ENCODE peak calls at places on chromosomes 16 and 17, in eight cellular contexts. C is cardiac muscle cell, G is ascending aorta, P is fibroblast of lung, L is ovary, U is tibial artery, E is sigmoid colon, S is aorta. Y is an unnamed sample. For H3K4me1, the result is how much of the 10 kb centered on the place peaks cover.

GRCh38 chr17:44362964-44363612 is 565 bp downstream of the FAM171A2 start:
- DNase-seq in E (no peak), U (peak), G (no peak), L (no peak), C (peak), S (peak), P (no peak), Y (peak)

GRCh38 chr17:55870044-55870443 is 119.2 kb downstream of the PCTP start:
- DNase-seq in U (no peak), P (no peak), S (no peak), L (no peak), G (no peak), E (no peak), C (no peak), Y (no peak)

GRCh38 chr17:42937712-42938596 is 26.3 kb downstream of the AARSD1 start:
- DNase-seq in G (no peak), S (no peak), P (peak), E (peak), U (no peak), C (peak), L (peak), Y (no peak)

GRCh38 chr16:68902376-68903345 is 59.3 kb downstream of the TANGO6 start:
- DNase-seq in P (peak), G (no peak), L (no peak), U (no peak), C (peak), S (no peak), E (no peak), Y (no peak)

GRCh38 chr16:87295259-87295658 is 21.9 kb downstream of the C16orf95 start:
- DNase-seq in S (no peak), E (no peak), U (no peak), G (no peak), P (peak), C (no peak), L (no peak), Y (no peak)

GRCh38 chr16:19696312-19696711 is 21.7 kb downstream of the KNOP1 start:
- DNase-seq in P (peak), S (peak), U (peak), G (peak), L (peak), E (peak), C (no peak), Y (peak)

GRCh38 chr17:39352986-39353385 is 48.4 kb downstream of the FBXL20 start:
- DNase-seq in P (no peak), C (no peak), E (no peak), L (no peak), G (no peak), U (no peak), S (no peak), Y (no peak)

GRCh38 chr17:7019839-7020519 is 2.9 kb upstream of the BCL6B start:
- DNase-seq in S (peak), C (peak), G (no peak), L (peak), U (peak), E (peak), P (peak), Y (peak)

GRCh38 chr17:65472602-65473001 is 88.8 kb downstream of the AXIN2 start:
- DNase-seq in S (peak), E (no peak), P (peak), C (peak), G (peak), U (peak), L (peak), Y (peak)
- H3K27ac ChIP-seq in S (peak), E (no peak), P (no peak), C (peak), G (peak), U (peak), L (no peak), Y (peak)

DNA sequence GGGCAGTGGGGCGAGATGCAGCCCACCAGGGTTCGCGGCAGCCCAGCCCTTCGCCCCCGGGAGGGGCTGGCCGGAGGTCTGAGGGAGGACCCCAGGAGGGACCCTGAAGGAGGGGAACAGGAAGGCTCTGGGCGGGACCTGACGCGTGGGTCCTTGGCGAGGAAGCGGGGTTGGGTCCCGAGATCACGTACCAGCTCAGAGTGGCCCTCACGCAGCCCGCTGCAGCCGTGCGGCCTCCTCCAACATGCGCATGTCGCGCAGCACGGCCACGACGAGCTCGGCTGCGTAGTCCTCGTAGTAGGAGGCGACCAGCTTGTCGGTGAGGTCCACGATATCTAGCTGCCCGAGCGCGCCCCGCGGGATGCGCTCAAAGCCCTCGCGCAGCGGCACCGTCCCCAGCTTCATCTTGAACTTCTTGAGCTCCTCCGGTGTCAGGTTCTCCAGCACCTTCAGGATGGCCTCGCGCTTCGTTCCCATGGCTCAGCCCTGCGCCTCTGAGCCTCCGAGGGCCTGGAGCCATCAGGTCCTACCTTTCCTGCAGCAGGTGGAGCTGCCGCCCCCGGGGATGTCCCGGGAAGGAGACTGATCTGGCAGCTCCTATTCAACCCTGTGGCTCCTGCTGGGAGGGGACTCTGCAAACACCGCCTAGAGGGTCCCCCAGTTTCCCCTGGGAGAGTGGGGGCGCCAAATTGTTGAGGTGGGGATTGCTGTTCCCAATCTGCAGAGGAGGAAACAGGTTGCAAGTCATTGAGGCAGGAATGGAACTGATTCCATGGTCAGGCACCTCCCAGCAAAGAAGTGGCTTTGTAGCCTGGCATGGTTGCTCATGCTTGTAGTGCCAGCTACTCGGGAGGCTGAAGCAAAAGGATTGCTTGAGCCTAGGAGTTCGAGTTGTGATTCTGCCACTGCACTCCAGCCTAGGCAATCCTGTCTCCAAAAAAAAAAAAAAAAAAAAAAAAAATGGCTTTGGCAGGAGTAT is at the start of gene PYDC1:
- DNase-seq in S (no peak), L (no peak), U (no peak), G (no peak), P (no peak), E (no peak), C (no peak), Y (no peak)
- H3K4me3 ChIP-seq in S (no peak), L (no peak), U (peak), G (peak), P (no peak), E (peak), C (peak), Y (peak)

GRCh38 chr16:11303405-11304138 is 22.4 kb upstream of the PRM1 start:
- DNase-seq in G (no peak), P (no peak), C (no peak), S (no peak), L (no peak), U (no peak), E (no peak), Y (peak)
- H3K4me1 ChIP-seq in G (under half), P (under half), C (under half), S (under half), L (under half), U (under half), E (under half), Y (under half)

GRCh38 chr16:64962786-64963185 is 159.1 kb downstream of the CDH11 start:
- DNase-seq in C (no peak), G (no peak), P (no peak), S (no peak), U (no peak), L (no peak), E (no peak), Y (no peak)

GRCh38 chr16:64969221-64969620 is 152.6 kb downstream of the CDH11 start:
- DNase-seq in U (no peak), E (no peak), S (no peak), C (no peak), P (no peak), L (no peak), G (no peak), Y (no peak)

DNA sequence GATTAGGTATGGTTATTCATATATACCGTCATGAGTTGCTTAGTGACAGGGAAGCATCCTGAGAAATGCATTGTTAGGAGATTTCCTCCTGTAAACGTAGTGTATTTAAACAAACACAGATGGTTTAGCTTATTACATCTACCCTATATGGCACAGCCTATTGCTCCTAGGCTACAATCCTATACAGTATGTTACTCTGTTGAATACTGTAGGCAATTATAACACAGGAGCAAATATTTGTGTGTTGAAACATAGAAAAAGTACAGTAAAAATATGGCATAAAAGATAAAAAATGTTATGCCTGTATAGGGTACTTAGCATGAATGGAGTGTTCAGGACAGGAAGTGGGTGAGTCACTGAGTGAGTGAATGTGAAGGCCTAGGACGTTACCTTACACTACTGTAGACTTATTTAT is 157.7 kb downstream of the CDH11 start:
- DNase-seq in S (no peak), C (no peak), U (no peak), E (no peak), P (peak), G (no peak), L (no peak), Y (no peak)
- H3K27ac ChIP-seq in S (no peak), C (no peak), U (no peak), E (no peak), P (no peak), G (no peak), L (no peak), Y (no peak)

GRCh38 chr16:80751167-80751566 is 53.2 kb downstream of the CDYL2 start:
- DNase-seq in P (peak), E (no peak), G (no peak), L (no peak), C (no peak), U (no peak), S (no peak), Y (no peak)
- H3K4me3 ChIP-seq in P (no peak), E (no peak), G (no peak), L (no peak), C (no peak), U (no peak), S (no peak), Y (no peak)

GRCh38 chr17:76682306-76682705 is 28.5 kb downstream of the MXRA7 start:
- DNase-seq in C (no peak), L (peak), S (peak), E (peak), U (no peak), G (no peak), P (peak), Y (no peak)
- H3K4me1 ChIP-seq in C (under half), L (under half), S (under half), E (half or more), U (under half), G (under half), P (under half), Y (under half)

DNA sequence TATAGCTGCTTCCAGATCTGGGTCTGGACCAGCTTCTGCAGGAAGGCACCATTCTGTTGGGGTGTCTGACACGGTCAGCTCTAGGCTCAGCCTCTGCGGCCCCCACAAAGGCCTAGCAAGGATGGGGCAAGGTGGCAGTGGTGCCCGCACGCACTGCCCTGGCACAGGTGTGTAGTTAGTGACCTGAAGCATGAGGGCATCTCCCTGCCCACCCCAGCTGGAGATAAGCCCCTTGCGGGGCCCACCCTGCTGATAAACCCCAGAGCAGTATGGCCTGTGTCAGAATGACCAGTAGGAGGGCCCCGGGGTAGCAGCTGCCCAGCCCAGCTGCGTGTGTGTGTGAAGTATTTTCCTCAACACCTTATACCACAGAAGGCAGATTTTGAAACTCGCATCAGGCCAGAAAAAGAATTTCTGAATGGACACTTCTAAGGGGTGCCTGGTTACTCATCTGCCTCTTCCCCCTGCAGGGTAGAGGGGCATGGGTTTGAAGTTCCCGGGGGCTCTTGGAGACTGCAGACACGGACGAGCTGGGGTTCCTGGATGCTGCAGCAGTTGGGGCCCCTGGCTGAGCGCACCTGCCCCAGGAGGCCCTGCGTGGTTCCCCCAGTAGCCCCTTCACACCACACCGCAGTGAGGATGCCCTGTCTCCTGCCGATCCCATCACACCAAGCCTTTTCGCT is 4.6 kb downstream of the ARHGDIA start:
- DNase-seq in S (no peak), C (no peak), G (no peak), L (no peak), P (peak), E (no peak), U (no peak), Y (no peak)
- H3K27ac ChIP-seq in S (no peak), C (peak), G (peak), L (no peak), P (peak), E (peak), U (peak), Y (peak)

GRCh38 chr16:56607675-56608042 is 725 bp upstream of the MT2A start:
- DNase-seq in U (no peak), G (no peak), P (no peak), E (no peak), L (no peak), S (no peak), C (no peak), Y (no peak)

GRCh38 chr16:56606071-56606687 is 2.2 kb upstream of the MT2A start:
- DNase-seq in G (no peak), P (no peak), U (peak), E (peak), C (no peak), S (peak), L (peak), Y (no peak)

GRCh38 chr16:56605475-56605874 is 2.9 kb upstream of the MT2A start:
- DNase-seq in C (no peak), G (no peak), S (no peak), P (no peak), L (no peak), U (no peak), E (no peak), Y (no peak)

GRCh38 chr16:56608043-56608875 is at the start of gene MT2A:
- DNase-seq in C (peak), G (peak), U (peak), E (peak), S (peak), L (peak), P (peak), Y (peak)

GRCh38 chr16:56606688-56607618 is 1.4 kb upstream of the MT2A start:
- DNase-seq in P (peak), C (no peak), E (peak), L (peak), S (peak), U (peak), G (peak), Y (peak)
- H3K4me3 ChIP-seq in P (peak), C (no peak), E (no peak), L (no peak), S (no peak), U (peak), G (no peak), Y (no peak)

GRCh38 chr17:45380046-45380765 is 52.5 kb downstream of the ARHGAP27 start:
- DNase-seq in L (no peak), G (no peak), S (no peak), P (no peak), U (no peak), E (no peak), C (no peak), Y (no peak)
- H3K4me1 ChIP-seq in L (under half), G (under half), S (under half), P (under half), U (under half), E (under half), C (under half), Y (under half)

GRCh38 chr17:46135879-46136562 is 57.2 kb downstream of the KANSL1 start:
- DNase-seq in S (no peak), U (no peak), G (no peak), P (no peak), E (no peak), C (no peak), L (no peak), Y (no peak)
- H3K27ac ChIP-seq in S (no peak), U (no peak), G (no peak), P (no peak), E (no peak), C (peak), L (no peak), Y (no peak)

Y was measured in upper lobe of right lung.